ENCODE peak calls at places on chromosomes 7 and 10, in seven cellular contexts. G is H1, V is HCT116, X is K562, B is HepG2, K is GM12878, E is SK-N-SH. P is an unnamed sample. For H3K4me1, the result is how much of the 10 kb centered on the place peaks cover.

GRCh38 chr10:14459670-14460069 is 128.9 kb upstream of the FRMD4A start:
- DNase-seq in G (no peak), V (no peak), X (no peak), B (no peak), K (no peak), E (no peak), P (no peak)

GRCh38 chr7:133481676-133482075 is 228.8 kb downstream of the EXOC4 start:
- DNase-seq in G (no peak), V (no peak), X (peak), B (no peak), K (no peak), E (no peak), P (peak)

GRCh38 chr10:132962623-132963429 is 20.5 kb upstream of the CFAP46 start:
- DNase-seq in G (no peak), V (no peak), X (no peak), B (no peak), K (no peak), E (no peak), P (no peak)

GRCh38 chr10:22246680-22247391 is 29.0 kb upstream of the EBLN1 start:
- DNase-seq in G (no peak), V (peak), X (no peak), B (peak), K (no peak), E (no peak), P (peak)

GRCh38 chr10:97685395-97685958 is 1.6 kb downstream of the AVPI1 start:
- DNase-seq in G (no peak), V (peak), X (peak), B (peak), K (no peak), E (peak), P (no peak)

GRCh38 chr7:103879411-103879810 is 110.0 kb downstream of the RELN start:
- DNase-seq in G (no peak), V (no peak), X (no peak), B (no peak), K (no peak), E (peak), P (no peak)

GRCh38 chr7:78398081-78398480 is 599.5 kb downstream of the PHTF2 start:
- DNase-seq in G (no peak), V (no peak), X (no peak), B (no peak), K (no peak), E (no peak), P (no peak)

GRCh38 chr7:101156866-101157589 is 2.8 kb downstream of the AP1S1 start:
- DNase-seq in G (no peak), V (no peak), X (no peak), B (no peak), K (no peak), E (no peak), P (no peak)

GRCh38 chr10:91493313-91493712 is 83.2 kb downstream of the HECTD2 start:
- DNase-seq in G (no peak), V (peak), X (peak), B (peak), K (no peak), E (peak), P (no peak)

GRCh38 chr10:11178606-11179221 is 161.0 kb downstream of the CELF2 start:
- DNase-seq in G (no peak), V (no peak), X (peak), B (no peak), K (peak), E (peak), P (no peak)

GRCh38 chr7:15682751-15683150 is 3.7 kb downstream of the MEOX2 start:
- DNase-seq in G (no peak), V (no peak), X (no peak), B (no peak), K (no peak), E (no peak), P (no peak)

GRCh38 chr7:99808766-99809165 is 19.0 kb upstream of the CYP3A43 start:
- DNase-seq in G (no peak), V (no peak), X (no peak), B (no peak), K (no peak), E (no peak), P (no peak)

GRCh38 chr10:33046792-33047191 is 88.8 kb upstream of the ITGB1 start:
- DNase-seq in G (no peak), V (no peak), X (no peak), B (no peak), K (no peak), E (no peak), P (no peak)

GRCh38 chr7:20556091-20556490 is 59.4 kb upstream of the ABCB5 start:
- DNase-seq in G (no peak), V (no peak), X (no peak), B (no peak), K (no peak), E (no peak), P (no peak)

GRCh38 chr7:39413866-39414668 is 152.1 kb upstream of the YAE1 start:
- DNase-seq in G (peak), V (peak), X (peak), B (peak), K (peak), E (peak), P (no peak)

GRCh38 chr7:138932870-138933269 is 48.3 kb downstream of the KIAA1549 start:
- DNase-seq in G (peak), V (no peak), X (no peak), B (no peak), K (no peak), E (no peak), P (no peak)

GRCh38 chr10:42646692-42647640 is 8.6 kb upstream of the ZNF33B start:
- DNase-seq in G (no peak), V (no peak), X (peak), B (no peak), K (no peak), E (no peak), P (no peak)

GRCh38 chr7:35748348-35748747 is 52.5 kb upstream of the SEPTIN7 start:
- DNase-seq in G (no peak), V (no peak), X (no peak), B (no peak), K (no peak), E (no peak), P (no peak)

GRCh38 chr7:35752727-35753126 is 48.1 kb upstream of the SEPTIN7 start:
- DNase-seq in G (no peak), V (no peak), X (no peak), B (no peak), K (no peak), E (no peak), P (no peak)

GRCh38 chr7:35749548-35749947 is 51.3 kb upstream of the SEPTIN7 start:
- DNase-seq in G (no peak), V (no peak), X (no peak), B (no peak), K (no peak), E (no peak), P (no peak)

GRCh38 chr7:35747611-35748010 is 52.7 kb upstream of the HERPUD2 start:
- DNase-seq in G (no peak), V (no peak), X (no peak), B (no peak), K (no peak), E (no peak), P (no peak)
- TF ChIP-seq SIN3A in G (no peak), V (no peak), X (no peak), B (no peak), K (no peak), E (no peak), P (no peak)

DNA sequence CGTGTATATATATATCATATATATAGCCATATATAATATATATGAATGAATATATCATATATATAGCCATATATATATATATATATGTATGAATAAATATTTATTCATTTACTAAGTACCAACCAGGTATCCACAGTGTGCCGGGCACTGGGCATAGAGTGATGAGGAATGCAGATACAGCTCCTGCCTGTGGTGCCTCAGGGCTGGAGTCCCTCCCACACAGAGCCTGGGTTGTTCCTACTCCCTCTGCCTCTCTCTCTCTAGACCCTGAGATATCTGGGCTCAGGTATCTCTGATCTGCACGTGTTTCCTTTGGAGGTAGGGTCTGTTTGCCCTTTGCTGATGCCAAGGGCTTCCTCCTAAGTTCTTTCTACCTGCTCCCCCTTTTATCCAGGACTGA is 1.4 kb upstream of the PLPP4 start:
- DNase-seq in G (no peak), V (no peak), X (no peak), B (no peak), K (no peak), E (no peak), P (no peak)
- TF ChIP-seq POLR2AphosphoS5 in G (no peak), V (no peak), X (no peak), B (no peak), K (no peak), E (no peak), P (no peak)

GRCh38 chr10:113986316-113986715 is 57.4 kb upstream of the ADRB1 start:
- DNase-seq in G (no peak), V (no peak), X (no peak), B (no peak), K (no peak), E (no peak), P (no peak)
- H3K4me1 ChIP-seq in G (under half), V (under half), X (under half), B (under half), K (under half), E (under half), P (under half)

GRCh38 chr7:4788627-4789189 is 13.3 kb downstream of the AP5Z1 start:
- DNase-seq in G (no peak), V (no peak), X (no peak), B (no peak), K (no peak), E (no peak), P (no peak)
- TF ChIP-seq SIN3A in G (no peak), V (no peak), X (no peak), B (no peak), K (no peak), E (no peak), P (no peak)

P was measured in Panc1.